ENCODE peak calls at places on chromosomes 5 and 9, in ten cellular contexts. E is epithelial cell of esophagus; C is stimulated activated CD8-positive, alpha-beta memory T cell treated with anti-CD3 and anti-CD28 coated beads, Interleukin-4, amount 100 ng/mL, for 1 hour; M is NCI-H1092; H is OCI-LY7; I is mesenteric fat pad; R is Right ventricle myocardium superior; X is activated T-helper 1 cell treated with anti-CD3 and anti-CD28 coated beads, Interleukin-2, amount 50 U/mL, for 16 hours; A is AG09309; U is NCI-H2081. B is an unnamed sample.

GRCh38 chr5:187042-187431 is 4.3 kb upstream of the LRRC14B start:
- DNase-seq in M (no peak), U (no peak), I (no peak), E (no peak), H (no peak), R (peak; percentile 24), X (no peak), C (no peak), A (no peak), B (no peak)

GRCh38 chr5:157283434-157283833 is 17.5 kb downstream of the CYFIP2 start:
- DNase-seq in H (peak; percentile 89), I (no peak), C (no peak), A (no peak), M (no peak), X (no peak), U (no peak), E (no peak), R (no peak), B (no peak)

GRCh38 chr9:115057559-115057958 is 60.4 kb downstream of the TNC start:
- DNase-seq in M (no peak), C (no peak), I (no peak), X (no peak), H (no peak), R (no peak), U (no peak), A (no peak), E (no peak), B (no peak)

GRCh38 chr9:77647659-77648457 is at the start of gene GNA14:
- DNase-seq in I (no peak), R (peak; percentile 54), H (no peak), X (no peak), A (no peak), M (no peak), U (no peak), E (peak; percentile 20), C (no peak), B (no peak)

GRCh38 chr5:171387970-171388815 is 544 bp downstream of the NPM1 start:
- DNase-seq in A (peak; percentile 24), M (peak; percentile 3), I (no peak), X (peak; percentile 67), E (peak; percentile 82), C (peak; percentile 68), U (peak; percentile 67), R (peak; percentile 82), H (peak; percentile 87), B (peak; percentile 54)

GRCh38 chr5:135176991-135177390 is 143.0 kb upstream of the PITX1 start:
- DNase-seq in M (no peak), E (no peak), C (no peak), R (no peak), I (no peak), A (no peak), U (no peak), H (no peak), X (no peak), B (no peak)

GRCh38 chr5:143887302-143887638 is 75.3 kb downstream of the HMHB1 start:
- DNase-seq in U (peak; percentile 37), H (no peak), I (no peak), X (no peak), C (no peak), E (peak; percentile 48), A (peak; percentile 51), M (peak; percentile 69), R (peak; percentile 62), B (no peak)

GRCh38 chr9:6605202-6605601 is 40.3 kb downstream of the GLDC start:
- DNase-seq in X (no peak), A (no peak), C (no peak), E (no peak), U (no peak), I (no peak), H (peak; percentile 26), M (no peak), R (no peak), B (no peak)

GRCh38 chr5:91235194-91235793 is 147.8 kb downstream of the ARRDC3 start:
- DNase-seq in E (no peak), M (no peak), C (no peak), U (no peak), H (no peak), X (no peak), A (no peak), I (no peak), R (no peak), B (no peak)

GRCh38 chr9:31210982-31211570 is 1173.4 kb upstream of the ACO1 start:
- DNase-seq in M (no peak), A (no peak), E (no peak), C (no peak), X (no peak), I (peak; percentile 85), H (no peak), R (peak; percentile 30), U (no peak), B (peak; percentile 8)

GRCh38 chr5:180802325-180803180 is at the start of gene MGAT1:
- DNase-seq in X (peak; percentile 55), M (peak; percentile 4), C (peak; percentile 62), H (peak; percentile 75), I (peak; percentile 97), R (peak; percentile 95), E (peak; percentile 86), A (peak; percentile 52), U (peak; percentile 60), B (peak; percentile 53)

GRCh38 chr9:35051069-35051967 is 21.1 kb downstream of the VCP start:
- DNase-seq in X (no peak), R (no peak), U (peak; percentile 51), M (peak; percentile 5), A (no peak), E (peak; percentile 64), H (peak; percentile 53), I (peak; percentile 4), C (peak; percentile 21), B (peak; percentile 15)

GRCh38 chr5:136132087-136132486 is 558 bp upstream of the SMAD5 start:
- DNase-seq in M (no peak), E (no peak), I (no peak), H (peak; percentile 38), C (no peak), U (no peak), R (peak; percentile 44), X (no peak), A (no peak), B (no peak)

GRCh38 chr9:135282001-135282731 is 194.7 kb downstream of the OLFM1 start:
- DNase-seq in M (peak; percentile 81), X (no peak), R (peak; percentile 80), I (no peak), U (peak; percentile 60), C (no peak), A (no peak), H (peak; percentile 24), E (peak; percentile 36), B (no peak)

GRCh38 chr9:116549061-116549664 is 137.9 kb upstream of the TRIM32 start:
- DNase-seq in X (no peak), A (peak; percentile 87), E (peak; percentile 98), M (no peak), C (no peak), I (peak; percentile 93), R (peak; percentile 87), H (no peak), U (no peak), B (no peak)

GRCh38 chr9:95015569-95015968 is 289.1 kb downstream of the AOPEP start:
- DNase-seq in X (no peak), M (no peak), H (no peak), A (no peak), R (no peak), C (no peak), U (no peak), E (no peak), I (no peak), B (no peak)

GRCh38 chr5:140214831-140215230 is 39.8 kb downstream of the CYSTM1 start:
- DNase-seq in R (no peak), I (no peak), X (no peak), E (no peak), C (no peak), A (peak; percentile 76), M (no peak), U (no peak), H (no peak), B (no peak)

GRCh38 chr5:180343846-180344327 is 9.2 kb downstream of the GFPT2 start:
- DNase-seq in I (no peak), A (no peak), X (no peak), M (no peak), C (no peak), U (no peak), H (no peak), R (peak; percentile 67), E (no peak), B (no peak)

B was measured in stimulated activated CD4-positive, alpha-beta T cell treated with anti-CD3 and anti-CD28 coated beads, Interleukin-15, amount 100 ng/mL, for 1 hour.